ENCODE peak calls at places on chromosome 14, in eight cellular contexts. C is cardiac fibroblast, T is AG10803, W is NCI-H1417 treated with DMSO at 0.1 percent for 48 hours, H is nucleus accumbens, E is NCI-H1930, X is ELR, Z is Right ventricle myocardium superior. Y is an unnamed sample.

GRCh38 chr14:93094121-93094918 is 21.4 kb downstream of the ITPK1 start:
- DNase-seq in C (no peak), T (no peak), W (no peak), H (no peak), E (no peak), X (no peak), Z (no peak), Y (no peak)

GRCh38 chr14:28515571-28515970 is 251.0 kb upstream of the FOXG1 start:
- DNase-seq in C (peak), T (no peak), W (no peak), H (no peak), E (no peak), X (peak), Z (no peak), Y (no peak)

GRCh38 chr14:31125231-31125630 is 82.4 kb downstream of the HECTD1 start:
- DNase-seq in C (no peak), T (no peak), W (no peak), H (no peak), E (no peak), X (no peak), Z (no peak), Y (no peak)

GRCh38 chr14:51616724-51617409 is 34.8 kb upstream of the FRMD6 start:
- DNase-seq in C (peak), T (peak), W (no peak), H (no peak), E (no peak), X (peak), Z (no peak), Y (peak)

GRCh38 chr14:74595006-74595735 is 16.9 kb downstream of the LTBP2 start:
- DNase-seq in C (peak), T (peak), W (no peak), H (no peak), E (no peak), X (no peak), Z (peak), Y (no peak)

GRCh38 chr14:54106802-54107377 is 150.3 kb upstream of the BMP4 start:
- DNase-seq in C (peak), T (peak), W (no peak), H (no peak), E (no peak), X (peak), Z (no peak), Y (peak)

GRCh38 chr14:61188936-61189808 is 92.0 kb downstream of the TMEM30B start:
- DNase-seq in C (peak), T (peak), W (no peak), H (no peak), E (no peak), X (peak), Z (peak), Y (no peak)

GRCh38 chr14:101906645-101907044 is 57.7 kb upstream of the DYNC1H1 start:
- DNase-seq in C (no peak), T (no peak), W (no peak), H (no peak), E (no peak), X (no peak), Z (no peak), Y (no peak)

GRCh38 chr14:68418192-68419118 is 374.4 kb downstream of the ZFP36L1 start:
- DNase-seq in C (no peak), T (no peak), W (no peak), H (no peak), E (no peak), X (no peak), Z (no peak), Y (no peak)

GRCh38 chr14:95407342-95407741 is 87.6 kb upstream of the CLMN start:
- DNase-seq in C (no peak), T (no peak), W (no peak), H (no peak), E (no peak), X (no peak), Z (no peak), Y (no peak)

GRCh38 chr14:55532645-55533309 is 47.2 kb upstream of the KTN1 start:
- DNase-seq in C (no peak), T (no peak), W (no peak), H (no peak), E (no peak), X (peak), Z (no peak), Y (peak)

GRCh38 chr14:64998455-64998931 is 11.8 kb downstream of the FNTB start:
- DNase-seq in C (peak), T (peak), W (no peak), H (no peak), E (no peak), X (peak), Z (no peak), Y (no peak)

GRCh38 chr14:63727231-63727735 is 582 bp downstream of the SGPP1 start:
- DNase-seq in C (peak), T (peak), W (no peak), H (peak), E (peak), X (peak), Z (peak), Y (peak)

GRCh38 chr14:91264151-91265150 is 19.9 kb upstream of the GPR68 start:
- DNase-seq in C (no peak), T (no peak), W (no peak), H (no peak), E (no peak), X (peak), Z (peak), Y (no peak)

GRCh38 chr14:51283402-51283825 is 43.4 kb downstream of the TMX1 start:
- DNase-seq in C (peak), T (peak), W (peak), H (no peak), E (peak), X (peak), Z (no peak), Y (peak)

GRCh38 chr14:80624581-80624980 is 317.0 kb downstream of the CEP128 start:
- DNase-seq in C (peak), T (peak), W (no peak), H (no peak), E (no peak), X (no peak), Z (no peak), Y (no peak)

GRCh38 chr14:78164226-78164853 is 5.8 kb upstream of the NRXN3 start:
- DNase-seq in C (no peak), T (no peak), W (no peak), H (no peak), E (peak), X (peak), Z (no peak), Y (peak)

GRCh38 chr14:65502676-65503124 is 90.2 kb downstream of the FUT8 start:
- DNase-seq in C (peak), T (peak), W (no peak), H (no peak), E (no peak), X (peak), Z (no peak), Y (no peak)

GRCh38 chr14:38252066-38252710 is 3.7 kb downstream of the CLEC14A start:
- DNase-seq in C (peak), T (no peak), W (no peak), H (no peak), E (no peak), X (no peak), Z (no peak), Y (no peak)